ENCODE peak calls at places on chromosomes 3 and 15, in six cellular contexts. One of them, this sample, is unnamed.
A peak's percentile ranks its signal among the peaks of the same experiment; 100 is the strongest.

GRCh38 chr3:142866841-142867631 is 21.8 kb downstream of the PCOLCE2 start:
- DNase-seq in A549: no peak
- DNase-seq in SK-N-SH: no peak
- DNase-seq in stomach: peak; percentile 58
- DNase-seq in ovary: no peak
- DNase-seq in HepG2: no peak
- DNase-seq in this sample: no peak

GRCh38 chr3:179450321-179450720 is 949 bp downstream of the GNB4 start:
- DNase-seq in A549: no peak
- DNase-seq in HepG2: no peak
- DNase-seq in ovary: no peak
- DNase-seq in stomach: no peak
- DNase-seq in SK-N-SH: no peak
- DNase-seq in this sample: no peak

GRCh38 chr15:36363335-36363734 is 216.1 kb upstream of the CDIN1 start:
- DNase-seq in ovary: no peak
- DNase-seq in stomach: no peak
- DNase-seq in A549: no peak
- DNase-seq in HepG2: no peak
- DNase-seq in SK-N-SH: no peak
- DNase-seq in this sample: no peak

GRCh38 chr3:492586-493296 is 296.2 kb downstream of the CHL1 start:
- DNase-seq in ovary: no peak
- DNase-seq in HepG2: no peak
- DNase-seq in A549: no peak
- DNase-seq in stomach: no peak
- DNase-seq in SK-N-SH: no peak
- DNase-seq in this sample: no peak

GRCh38 chr3:11009898-11010297 is 17.4 kb downstream of the SLC6A1 start:
- DNase-seq in ovary: no peak
- DNase-seq in HepG2: no peak
- DNase-seq in stomach: no peak
- DNase-seq in SK-N-SH: no peak
- DNase-seq in A549: no peak
- DNase-seq in this sample: no peak

GRCh38 chr3:71955549-71956373 is 170.8 kb upstream of the PROK2 start:
- DNase-seq in SK-N-SH: peak; percentile 77
- DNase-seq in stomach: peak; percentile 78
- DNase-seq in ovary: peak; percentile 85
- DNase-seq in A549: peak; percentile 36
- DNase-seq in HepG2: peak; percentile 34
- DNase-seq in this sample: no peak

GRCh38 chr3:151159806-151160205 is 43.2 kb downstream of the GPR171 start:
- DNase-seq in A549: no peak
- DNase-seq in HepG2: no peak
- DNase-seq in SK-N-SH: no peak
- DNase-seq in ovary: no peak
- DNase-seq in stomach: no peak
- DNase-seq in this sample: no peak

GRCh38 chr3:194031867-194032635 is 103.9 kb upstream of the HES1 start:
- DNase-seq in stomach: peak; percentile 37
- DNase-seq in A549: no peak
- DNase-seq in ovary: no peak
- DNase-seq in HepG2: no peak
- DNase-seq in SK-N-SH: no peak
- DNase-seq in this sample: peak; percentile 41

GRCh38 chr3:7779331-7779730 is 722.3 kb upstream of the LMCD1 start:
- DNase-seq in stomach: no peak
- DNase-seq in A549: no peak
- DNase-seq in HepG2: no peak
- DNase-seq in ovary: no peak
- DNase-seq in SK-N-SH: no peak
- DNase-seq in this sample: no peak

GRCh38 chr3:73070675-73071575 is 9.5 kb downstream of the EBLN2 start:
- DNase-seq in SK-N-SH: no peak
- DNase-seq in ovary: no peak
- DNase-seq in A549: no peak
- DNase-seq in stomach: no peak
- DNase-seq in HepG2: peak; percentile 7
- DNase-seq in this sample: no peak

GRCh38 chr3:130755666-130756065 is 9.0 kb upstream of the PIK3R4 start:
- DNase-seq in stomach: no peak
- DNase-seq in SK-N-SH: no peak
- DNase-seq in ovary: no peak
- DNase-seq in A549: no peak
- DNase-seq in HepG2: no peak
- DNase-seq in this sample: no peak

GRCh38 chr3:184339016-184339415 is 1.6 kb downstream of the FAM131A start:
- DNase-seq in stomach: no peak
- DNase-seq in SK-N-SH: no peak
- DNase-seq in ovary: no peak
- DNase-seq in A549: no peak
- DNase-seq in HepG2: no peak
- DNase-seq in this sample: no peak

GRCh38 chr3:126476976-126477330 is 1.3 kb upstream of the ZXDC start:
- DNase-seq in stomach: no peak
- DNase-seq in A549: no peak
- DNase-seq in SK-N-SH: no peak
- DNase-seq in HepG2: peak; percentile 42
- DNase-seq in ovary: peak; percentile 28
- DNase-seq in this sample: no peak

GRCh38 chr15:24917431-24917830 is 37.4 kb upstream of the SNRPN start:
- DNase-seq in stomach: no peak
- DNase-seq in ovary: no peak
- DNase-seq in HepG2: no peak
- DNase-seq in SK-N-SH: no peak
- DNase-seq in A549: no peak
- DNase-seq in this sample: no peak

GRCh38 chr3:124800511-124801374 is 70.5 kb downstream of the UMPS start:
- DNase-seq in A549: no peak
- DNase-seq in HepG2: no peak
- DNase-seq in ovary: peak; percentile 74
- DNase-seq in SK-N-SH: peak; percentile 67
- DNase-seq in stomach: no peak
- DNase-seq in this sample: no peak

GRCh38 chr3:61541694-61542093 is 19.7 kb upstream of the PTPRG start:
- DNase-seq in ovary: no peak
- DNase-seq in stomach: no peak
- DNase-seq in HepG2: no peak
- DNase-seq in A549: no peak
- DNase-seq in SK-N-SH: no peak
- DNase-seq in this sample: no peak

GRCh38 chr15:60352525-60352924 is 45.3 kb downstream of the ANXA2 start:
- DNase-seq in SK-N-SH: no peak
- DNase-seq in A549: no peak
- DNase-seq in stomach: no peak
- DNase-seq in HepG2: no peak
- DNase-seq in ovary: no peak
- DNase-seq in this sample: no peak

GRCh38 chr3:9255976-9256375 is 6.5 kb upstream of the SRGAP3 start:
- DNase-seq in stomach: no peak
- DNase-seq in A549: no peak
- DNase-seq in ovary: no peak
- DNase-seq in HepG2: no peak
- DNase-seq in SK-N-SH: no peak
- DNase-seq in this sample: no peak

GRCh38 chr3:115436767-115437301 is 186.5 kb upstream of the GAP43 start:
- DNase-seq in stomach: no peak
- DNase-seq in HepG2: peak; percentile 1
- DNase-seq in A549: peak; percentile 34
- DNase-seq in SK-N-SH: no peak
- DNase-seq in ovary: no peak
- DNase-seq in this sample: no peak

GRCh38 chr3:73719877-73720276 is 95.1 kb upstream of the PDZRN3 start:
- DNase-seq in SK-N-SH: no peak
- DNase-seq in stomach: no peak
- DNase-seq in ovary: peak; percentile 65
- DNase-seq in A549: no peak
- DNase-seq in HepG2: no peak
- DNase-seq in this sample: no peak

GRCh38 chr15:92003515-92004067 is 150.1 kb downstream of the SLCO3A1 start:
- DNase-seq in A549: no peak
- DNase-seq in HepG2: no peak
- DNase-seq in SK-N-SH: no peak
- DNase-seq in stomach: no peak
- DNase-seq in ovary: no peak
- DNase-seq in this sample: no peak

GRCh38 chr3:113695818-113696645 is at the start of gene USF3:
- DNase-seq in HepG2: peak; percentile 45
- DNase-seq in A549: peak; percentile 79
- DNase-seq in SK-N-SH: peak; percentile 95
- DNase-seq in stomach: peak; percentile 79
- DNase-seq in ovary: peak; percentile 85
- DNase-seq in this sample: peak; percentile 95

GRCh38 chr15:82537351-82537908 is 2.8 kb downstream of the RPS17 start:
- DNase-seq in A549: no peak
- DNase-seq in ovary: no peak
- DNase-seq in SK-N-SH: no peak
- DNase-seq in HepG2: no peak
- DNase-seq in stomach: peak; percentile 50
- DNase-seq in this sample: no peak

GRCh38 chr15:52208306-52208946 is 17.2 kb upstream of the GNB5 start:
- DNase-seq in stomach: peak; percentile 71
- DNase-seq in A549: peak; percentile 81
- DNase-seq in SK-N-SH: peak; percentile 63
- DNase-seq in HepG2: peak; percentile 76
- DNase-seq in ovary: peak; percentile 70
- DNase-seq in this sample: peak; percentile 44

GRCh38 chr3:24199775-24200247 is 254.7 kb downstream of the NR1D2 start:
- DNase-seq in stomach: no peak
- DNase-seq in HepG2: no peak
- DNase-seq in ovary: no peak
- DNase-seq in A549: no peak
- DNase-seq in SK-N-SH: peak; percentile 44
- DNase-seq in this sample: no peak

GRCh38 chr3:37321260-37321852 is 147.0 kb upstream of the LRRFIP2 start:
- DNase-seq in stomach: no peak
- DNase-seq in A549: no peak
- DNase-seq in ovary: no peak
- DNase-seq in HepG2: no peak
- DNase-seq in SK-N-SH: no peak
- DNase-seq in this sample: no peak
- H3K4me1 ChIP-seq in stomach: peaks cover 12% of the 10 kb centered on the region
- H3K4me1 ChIP-seq in A549: no peaks in the 10 kb centered on the region
- H3K4me1 ChIP-seq in ovary: peaks cover 8% of the 10 kb centered on the region
- H3K4me1 ChIP-seq in HepG2: no peaks in the 10 kb centered on the region
- H3K4me1 ChIP-seq in SK-N-SH: no peaks in the 10 kb centered on the region
- H3K4me1 ChIP-seq in this sample: peaks cover 5% of the 10 kb centered on the region

DNA sequence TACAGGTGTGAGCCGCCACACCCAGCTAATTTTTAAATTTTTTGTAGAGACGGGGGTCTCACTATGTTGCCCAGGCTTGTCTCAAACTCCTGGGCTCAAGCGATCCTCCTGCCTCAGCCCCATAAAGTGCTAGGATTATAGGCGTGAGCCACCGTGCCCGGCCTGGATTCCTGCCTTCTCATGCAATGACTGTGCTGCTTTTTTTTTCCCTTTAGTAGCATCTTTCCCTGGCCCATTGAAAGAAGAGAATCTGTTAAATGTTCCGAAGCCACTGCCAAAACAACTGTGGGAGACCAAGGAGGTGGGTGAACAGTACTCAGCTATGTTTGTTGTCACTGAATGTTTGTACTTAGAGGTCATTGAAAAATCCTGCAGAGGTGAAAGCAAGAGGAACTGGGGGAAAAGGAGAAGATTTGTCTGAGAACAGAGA is 88.0 kb downstream of the CRTC3 start:
- DNase-seq in SK-N-SH: no peak
- DNase-seq in ovary: no peak
- DNase-seq in stomach: no peak
- DNase-seq in HepG2: no peak
- DNase-seq in A549: no peak
- DNase-seq in this sample: no peak
- TF ChIP-seq EP300 in SK-N-SH: no peak
- TF ChIP-seq EP300 in ovary: no peak
- TF ChIP-seq EP300 in stomach: no peak
- TF ChIP-seq EP300 in HepG2: no peak
- TF ChIP-seq EP300 in A549: no peak
- TF ChIP-seq EP300 in this sample: no peak

GRCh38 chr15:90063733-90064247 is 38.5 kb downstream of the IDH2 start:
- DNase-seq in stomach: no peak
- DNase-seq in SK-N-SH: no peak
- DNase-seq in HepG2: no peak
- DNase-seq in A549: no peak
- DNase-seq in ovary: no peak
- DNase-seq in this sample: peak; percentile 80
- H3K4me1 ChIP-seq in stomach: peaks cover 64% of the 10 kb centered on the region
- H3K4me1 ChIP-seq in SK-N-SH: peaks cover 14% of the 10 kb centered on the region
- H3K4me1 ChIP-seq in HepG2: peaks cover 17% of the 10 kb centered on the region
- H3K4me1 ChIP-seq in A549: no peaks in the 10 kb centered on the region
- H3K4me1 ChIP-seq in ovary: peaks cover 8% of the 10 kb centered on the region
- H3K4me1 ChIP-seq in this sample: peaks cover 70% of the 10 kb centered on the region

GRCh38 chr3:57692404-57693191 is at the start of gene DENND6A:
- DNase-seq in HepG2: peak; percentile 87
- DNase-seq in SK-N-SH: peak; percentile 98
- DNase-seq in A549: peak; percentile 84
- DNase-seq in stomach: peak; percentile 98
- DNase-seq in ovary: peak; percentile 96
- DNase-seq in this sample: peak; percentile 100
- TF ChIP-seq EP300 in HepG2: no peak
- TF ChIP-seq EP300 in SK-N-SH: peak; percentile 26
- TF ChIP-seq EP300 in A549: no peak
- TF ChIP-seq EP300 in stomach: no peak
- TF ChIP-seq EP300 in ovary: no peak
- TF ChIP-seq EP300 in this sample: no peak

GRCh38 chr3:188154758-188155574 is 1.0 kb downstream of the LPP start:
- DNase-seq in A549: no peak
- DNase-seq in HepG2: no peak
- DNase-seq in ovary: no peak
- DNase-seq in SK-N-SH: no peak
- DNase-seq in stomach: no peak
- DNase-seq in this sample: no peak
- H3K4me1 ChIP-seq in A549: peaks cover 64% of the 10 kb centered on the region
- H3K4me1 ChIP-seq in HepG2: peaks cover 72% of the 10 kb centered on the region
- H3K4me1 ChIP-seq in ovary: peaks cover 10% of the 10 kb centered on the region
- H3K4me1 ChIP-seq in SK-N-SH: no peaks in the 10 kb centered on the region
- H3K4me1 ChIP-seq in stomach: peaks cover 70% of the 10 kb centered on the region
- H3K4me1 ChIP-seq in this sample: peaks cover 40% of the 10 kb centered on the region

GRCh38 chr3:100040446-100040845 is 73.9 kb downstream of the FILIP1L start:
- DNase-seq in SK-N-SH: no peak
- DNase-seq in HepG2: no peak
- DNase-seq in ovary: no peak
- DNase-seq in stomach: no peak
- DNase-seq in A549: no peak
- DNase-seq in this sample: no peak
- TF ChIP-seq EP300 in SK-N-SH: no peak
- TF ChIP-seq EP300 in HepG2: no peak
- TF ChIP-seq EP300 in ovary: no peak
- TF ChIP-seq EP300 in stomach: peak; percentile 84
- TF ChIP-seq EP300 in A549: no peak
- TF ChIP-seq EP300 in this sample: peak; percentile 96

This sample was measured in upper lobe of left lung.